ENCODE peak calls at places on chromosomes 1 and 21, in eight cellular contexts. R is neural progenitor cell, M is GM06990, E is breast epithelium, V is lower leg skin, P is ovary, G is IMR-90, O is GM12865. I is an unnamed sample.

GRCh38 chr1:108811611-108812010 is 45.3 kb downstream of the AKNAD1 start:
- DNase-seq in P (no peak), M (no peak), R (no peak), O (no peak), V (no peak), E (no peak), G (no peak), I (no peak)

GRCh38 chr1:107132780-107133179 is 8.1 kb upstream of the NTNG1 start:
- DNase-seq in V (no peak), M (peak; percentile 31), O (no peak), P (no peak), R (no peak), G (no peak), E (no peak), I (no peak)

GRCh38 chr1:193311226-193311948 is 125.0 kb upstream of the B3GALT2 start:
- DNase-seq in O (no peak), M (no peak), G (no peak), V (no peak), R (no peak), P (no peak), E (no peak), I (peak; percentile 34)

GRCh38 chr1:48498096-48498791 is 26.2 kb upstream of the SPATA6 start:
- DNase-seq in M (peak; percentile 27), R (peak; percentile 81), E (peak; percentile 79), V (peak; percentile 76), G (peak; percentile 70), P (peak; percentile 88), O (peak; percentile 68), I (peak; percentile 31)

GRCh38 chr1:59178803-59179202 is 118.1 kb upstream of the FGGY start:
- DNase-seq in G (no peak), M (no peak), O (no peak), R (no peak), V (no peak), P (no peak), E (no peak), I (no peak)

GRCh38 chr21:45537111-45537745 is 5.0 kb downstream of the SLC19A1 start:
- DNase-seq in R (no peak), M (no peak), V (no peak), O (no peak), E (peak; percentile 48), G (no peak), P (peak; percentile 29), I (no peak)

GRCh38 chr1:206595581-206596318 is 16.5 kb downstream of the EIF2D start:
- DNase-seq in P (no peak), E (no peak), R (no peak), M (no peak), V (no peak), O (no peak), G (no peak), I (no peak)

GRCh38 chr1:109183339-109183738 is 30.4 kb upstream of the SARS1 start:
- DNase-seq in R (no peak), O (no peak), P (no peak), E (no peak), G (no peak), M (no peak), V (no peak), I (no peak)

GRCh38 chr1:59926381-59927243 is at the start of gene CYP2J2:
- DNase-seq in G (no peak), M (peak; percentile 13), E (peak; percentile 65), V (no peak), O (no peak), R (peak; percentile 65), P (peak; percentile 42), I (no peak)

GRCh38 chr1:155017021-155017945 is 14.7 kb downstream of the ZBTB7B start:
- DNase-seq in M (peak; percentile 89), O (peak; percentile 90), E (peak; percentile 97), P (peak; percentile 97), V (peak; percentile 89), G (peak; percentile 83), R (peak; percentile 95), I (no peak)

GRCh38 chr1:240256836-240257503 is 165.3 kb downstream of the FMN2 start:
- DNase-seq in V (no peak), M (no peak), O (no peak), G (no peak), P (no peak), R (no peak), E (no peak), I (no peak)

GRCh38 chr1:9625761-9626160 is 25.8 kb upstream of the PIK3CD start:
- DNase-seq in P (no peak), V (no peak), R (no peak), E (no peak), G (no peak), M (no peak), O (no peak), I (no peak)

GRCh38 chr1:113672491-113672890 is 86.8 kb downstream of the PHTF1 start:
- DNase-seq in O (no peak), E (no peak), G (no peak), V (no peak), P (no peak), R (no peak), M (no peak), I (no peak)

GRCh38 chr1:160746870-160747500 is 7.9 kb downstream of the SLAMF7 start:
- DNase-seq in M (no peak), O (no peak), G (no peak), E (no peak), V (no peak), R (no peak), P (no peak), I (no peak)

GRCh38 chr1:160750608-160751007 is 11.6 kb downstream of the SLAMF7 start:
- DNase-seq in E (no peak), O (no peak), V (no peak), M (no peak), R (no peak), P (no peak), G (no peak), I (no peak)

GRCh38 chr1:160748877-160749269 is 9.8 kb downstream of the SLAMF7 start:
- DNase-seq in O (no peak), P (no peak), G (no peak), R (no peak), V (no peak), M (no peak), E (no peak), I (no peak)

GRCh38 chr1:160747717-160748116 is 8.7 kb downstream of the SLAMF7 start:
- DNase-seq in P (no peak), M (no peak), E (no peak), V (no peak), R (no peak), G (no peak), O (no peak), I (no peak)

DNA sequence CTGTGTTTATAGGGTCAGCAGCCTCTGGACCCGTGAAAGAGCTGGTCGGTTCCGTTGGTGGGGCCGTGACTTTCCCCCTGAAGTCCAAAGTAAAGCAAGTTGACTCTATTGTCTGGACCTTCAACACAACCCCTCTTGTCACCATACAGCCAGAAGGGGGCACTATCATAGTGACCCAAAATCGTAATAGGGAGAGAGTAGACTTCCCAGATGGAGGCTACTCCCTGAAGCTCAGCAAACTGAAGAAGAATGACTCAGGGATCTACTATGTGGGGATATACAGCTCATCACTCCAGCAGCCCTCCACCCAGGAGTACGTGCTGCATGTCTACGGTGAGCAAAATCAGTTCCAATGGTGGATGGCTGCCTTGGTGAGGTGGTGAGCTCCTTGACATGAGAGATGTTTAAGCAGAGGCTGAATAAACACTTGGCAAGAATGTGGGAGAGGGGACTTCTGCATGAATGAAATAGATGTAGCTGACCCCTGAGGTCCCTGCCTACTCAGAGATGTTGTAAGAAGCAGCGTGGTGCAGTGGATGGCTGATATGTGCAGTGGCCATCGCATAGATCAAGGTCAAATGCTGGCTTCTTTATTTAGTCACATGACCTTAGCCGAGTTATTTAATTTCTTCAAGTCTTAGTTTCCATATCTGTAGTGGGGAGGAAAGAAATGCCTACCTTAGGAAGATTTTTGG is 9.3 kb downstream of the SLAMF7 start:
- DNase-seq in V (no peak), P (no peak), R (no peak), E (no peak), G (no peak), O (peak; percentile 29), M (no peak), I (no peak)
- TF ChIP-seq CTCF in V (no peak), P (no peak), R (peak; percentile 46), E (no peak), G (no peak), O (peak; percentile 41), M (peak; percentile 35), I (peak; percentile 29)

GRCh38 chr1:156807627-156808026 is 9.0 kb downstream of the SH2D2A start:
- DNase-seq in P (no peak), O (peak; percentile 50), R (no peak), M (no peak), G (no peak), E (no peak), V (no peak), I (no peak)
- H3K4me3 ChIP-seq in P (no peak overlapping the region), O (no peak overlapping the region), R (no peak overlapping the region), M (no peak overlapping the region), G (no peak overlapping the region), E (no peak overlapping the region), V (no peak overlapping the region), I (no peak overlapping the region)

GRCh38 chr1:246261641-246262040 is 245.4 kb downstream of the SMYD3 start:
- DNase-seq in O (no peak), E (no peak), V (no peak), G (peak; percentile 8), M (no peak), R (no peak), P (no peak), I (no peak)
- TF ChIP-seq CTCF in O (no peak), E (no peak), V (no peak), G (no peak), M (peak; percentile 17), R (peak; percentile 30), P (no peak), I (peak; percentile 60)

DNA sequence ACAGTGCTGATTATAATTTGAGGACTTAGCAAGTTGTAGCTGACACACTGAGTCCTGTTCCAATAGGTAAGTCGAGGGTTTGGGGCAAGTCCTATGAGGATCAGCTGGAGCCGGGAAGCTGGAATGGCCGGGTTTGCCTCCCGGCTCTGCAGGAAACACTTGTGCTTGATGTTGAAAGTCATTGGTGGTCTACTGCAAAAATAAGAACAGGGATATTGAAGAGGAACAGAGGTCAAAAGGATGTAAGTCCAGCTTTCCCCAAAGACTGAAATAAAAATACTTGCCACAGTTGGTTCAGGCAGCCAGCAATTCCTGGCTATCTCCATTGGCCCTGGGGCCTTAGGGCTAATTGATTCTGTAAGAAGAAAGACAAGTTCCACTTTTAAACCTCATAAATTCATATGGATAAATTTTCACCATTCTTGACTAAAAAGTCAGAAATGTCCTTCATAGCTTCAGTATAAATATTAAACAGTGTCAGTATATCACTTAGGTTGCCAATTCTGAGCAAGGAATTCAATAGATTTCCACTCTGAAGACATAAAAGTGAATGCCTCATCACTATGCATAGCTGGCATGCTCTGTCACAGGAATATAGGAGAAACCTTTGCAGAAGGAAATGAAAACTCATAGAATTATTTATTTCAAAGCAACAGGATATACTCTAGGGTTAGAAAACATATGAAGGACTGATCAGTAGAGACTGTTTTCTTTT is 165.2 kb downstream of the AK5 start:
- DNase-seq in V (no peak), G (peak; percentile 48), M (no peak), P (no peak), O (no peak), R (no peak), E (no peak), I (no peak)
- H3K4me3 ChIP-seq in V (no peak overlapping the region), G (no peak overlapping the region), M (no peak overlapping the region), P (no peak overlapping the region), O (no peak overlapping the region), R (no peak overlapping the region), E (no peak overlapping the region), I (no peak overlapping the region)

GRCh38 chr21:44012474-44013379 is 618 bp downstream of the TRAPPC10 start:
- DNase-seq in E (no peak), M (peak; percentile 87), V (peak; percentile 40), G (peak; percentile 13), P (peak; percentile 74), O (peak; percentile 91), R (peak; percentile 92), I (no peak)
- TF ChIP-seq CTCF in E (no peak), M (peak; percentile 61), V (no peak), G (peak; percentile 10), P (no peak), O (peak; percentile 58), R (peak; percentile 64), I (peak; percentile 34)

I was measured in LNCaP clone FGC.